ENCODE peak calls at places on chromosomes 2 and 18, in six cellular contexts. E is GM23248, O is HCT116, V is SK-N-SH, K is PC-3, N is MM.1S. Z is an unnamed sample.
A peak's percentile ranks its signal among the peaks of the same experiment; 100 is the strongest.

GRCh38 chr2:134118279-134119116 is 135.4 kb upstream of the MGAT5 start:
- DNase-seq in E (peak; percentile 97), V (peak; percentile 79), O (peak; percentile 84), K (peak; percentile 94), N (peak; percentile 93), Z (peak; percentile 85)

GRCh38 chr2:216936954-216937357 is 77.1 kb upstream of the TNP1 start:
- DNase-seq in V (no peak), E (peak; percentile 48), O (no peak), N (no peak), K (no peak), Z (no peak)

GRCh38 chr2:128603411-128603924 is 284.8 kb upstream of the HS6ST1 start:
- DNase-seq in N (no peak), O (no peak), V (no peak), E (no peak), K (no peak), Z (no peak)

GRCh38 chr2:168241746-168242145 is 5.6 kb downstream of the STK39 start:
- DNase-seq in V (no peak), O (no peak), K (no peak), E (no peak), N (no peak), Z (no peak)

GRCh38 chr2:121810959-121811853 is 55.8 kb downstream of the TSN start:
- DNase-seq in O (peak; percentile 35), E (peak; percentile 84), N (peak; percentile 54), V (peak; percentile 76), K (peak; percentile 79), Z (peak; percentile 88)

GRCh38 chr18:50356036-50356945 is 18.6 kb upstream of the SKA1 start:
- DNase-seq in V (no peak), K (no peak), N (no peak), E (peak; percentile 46), O (peak; percentile 28), Z (no peak)

GRCh38 chr2:113202305-113203216 is 28.8 kb downstream of the PSD4 start:
- DNase-seq in V (no peak), N (no peak), K (no peak), E (no peak), O (no peak), Z (peak; percentile 57)

GRCh38 chr2:56749152-56749752 is 565.5 kb downstream of the CCDC85A start:
- DNase-seq in N (peak; percentile 35), E (peak; percentile 58), O (peak; percentile 21), K (peak; percentile 68), V (no peak), Z (peak; percentile 34)

GRCh38 chr2:233119806-233120205 is 59.7 kb downstream of the INPP5D start:
- DNase-seq in O (no peak), V (no peak), N (no peak), K (no peak), E (no peak), Z (no peak)

GRCh38 chr18:48891721-48892120 is 59.0 kb downstream of the SMAD7 start:
- DNase-seq in E (no peak), K (no peak), O (no peak), V (no peak), N (no peak), Z (no peak)

GRCh38 chr18:48887905-48888531 is 62.7 kb downstream of the SMAD7 start:
- DNase-seq in V (no peak), E (no peak), O (no peak), N (no peak), K (no peak), Z (peak; percentile 31)

GRCh38 chr18:48889115-48889941 is 61.4 kb downstream of the SMAD7 start:
- DNase-seq in V (peak; percentile 57), K (no peak), E (no peak), O (no peak), N (no peak), Z (peak; percentile 75)

GRCh38 chr18:48888681-48889080 is 62.1 kb downstream of the SMAD7 start:
- DNase-seq in V (no peak), E (no peak), K (no peak), N (no peak), O (no peak), Z (no peak)

GRCh38 chr18:48889981-48890735 is 60.6 kb downstream of the SMAD7 start:
- DNase-seq in O (no peak), E (no peak), V (no peak), K (no peak), N (no peak), Z (no peak)
- H3K9ac ChIP-seq in O (no peak overlapping the region), E (no peak overlapping the region), V (no peak overlapping the region), K (no peak overlapping the region), N (no peak overlapping the region), Z (no peak overlapping the region)

GRCh38 chr2:149330127-149331022 is at the start of gene LYPD6:
- DNase-seq in K (peak; percentile 87), V (peak; percentile 96), O (peak; percentile 38), N (peak; percentile 84), E (peak; percentile 90), Z (peak; percentile 92)

GRCh38 chr2:149332364-149332763 is 2.0 kb downstream of the LYPD6 start:
- DNase-seq in O (no peak), E (no peak), K (no peak), V (no peak), N (no peak), Z (no peak)

GRCh38 chr2:149331023-149331400 is 625 bp downstream of the LYPD6 start:
- DNase-seq in K (no peak), N (no peak), O (no peak), E (peak; percentile 34), V (no peak), Z (peak; percentile 13)

GRCh38 chr2:149329470-149330126 is 789 bp upstream of the LYPD6 start:
- DNase-seq in O (peak; percentile 53), V (peak; percentile 83), K (peak; percentile 71), N (peak; percentile 13), E (peak; percentile 73), Z (peak; percentile 79)

DNA sequence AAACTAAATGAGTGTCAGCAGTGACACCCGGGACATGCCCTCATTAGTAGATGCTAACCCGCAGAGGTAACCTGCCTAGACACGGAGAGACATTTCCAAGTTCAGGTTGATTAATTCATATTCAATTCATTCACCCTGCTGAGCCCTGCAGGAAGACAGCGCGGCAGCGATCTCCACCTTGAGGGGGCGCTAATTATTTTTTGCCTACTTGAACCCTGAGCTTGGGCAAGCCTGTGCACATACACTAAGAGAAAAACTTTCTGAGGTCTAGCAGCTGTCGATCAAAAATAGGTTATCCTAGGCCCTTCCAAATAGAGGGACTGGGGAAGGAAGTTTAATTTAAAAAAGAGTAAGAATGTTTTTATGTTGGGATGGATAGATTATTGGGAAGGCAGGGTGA is 1.3 kb upstream of the LYPD6 start:
- DNase-seq in E (peak; percentile 17), V (peak; percentile 61), N (no peak), O (peak; percentile 16), K (peak; percentile 14), Z (no peak)
- TF ChIP-seq EZH2phosphoT487 in E (no peak), V (no peak), N (no peak), O (no peak), K (no peak), Z (no peak)

GRCh38 chr18:77105680-77106079 is 26.9 kb downstream of the MBP start:
- DNase-seq in N (no peak), O (no peak), V (no peak), E (no peak), K (no peak), Z (no peak)

GRCh38 chr18:77106331-77106730 is 26.3 kb downstream of the MBP start:
- DNase-seq in O (no peak), K (no peak), N (no peak), E (no peak), V (no peak), Z (no peak)

GRCh38 chr18:77108821-77109692 is 23.5 kb downstream of the MBP start:
- DNase-seq in O (no peak), K (no peak), N (no peak), V (no peak), E (no peak), Z (no peak)

GRCh38 chr18:77108001-77108692 is 24.4 kb downstream of the MBP start:
- DNase-seq in O (no peak), E (peak; percentile 89), N (peak; percentile 26), V (no peak), K (no peak), Z (peak; percentile 26)

DNA sequence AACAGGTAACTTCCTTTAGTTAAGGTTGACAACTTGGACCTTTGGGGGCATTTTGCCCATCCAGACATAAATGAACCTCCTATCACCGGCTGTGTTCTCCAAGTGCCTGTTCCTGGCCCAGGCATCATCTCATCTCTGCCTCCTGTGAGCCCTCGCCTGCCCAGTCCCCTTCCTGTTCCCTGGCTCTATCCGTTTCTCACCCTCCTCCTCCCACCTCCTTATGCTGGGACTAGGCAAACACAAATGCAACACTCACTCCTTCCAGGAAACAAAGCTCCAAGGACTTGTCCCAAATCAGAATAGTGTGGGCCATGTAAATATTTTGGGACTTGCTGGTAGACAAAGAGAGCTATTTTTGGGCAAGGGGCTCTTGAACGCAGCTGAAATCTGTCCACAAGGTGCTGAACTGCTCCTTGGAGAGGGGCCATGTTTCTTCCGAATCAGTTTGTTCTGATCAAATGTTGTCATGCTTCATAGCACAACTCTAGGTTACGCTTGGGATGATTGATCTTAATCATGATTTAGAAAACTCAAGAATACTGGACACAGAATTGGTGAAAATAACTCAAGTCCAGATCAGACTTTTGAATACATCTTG is 25.3 kb downstream of the MBP start:
- DNase-seq in V (no peak), N (no peak), O (no peak), K (no peak), E (no peak), Z (no peak)
- H3K9ac ChIP-seq in V (no peak overlapping the region), N (no peak overlapping the region), O (no peak overlapping the region), K (no peak overlapping the region), E (peak overlapping the region; percentile 56), Z (no peak overlapping the region)

GRCh38 chr2:161576421-161576820 is 47.8 kb upstream of the SLC4A10 start:
- DNase-seq in E (peak; percentile 23), K (peak; percentile 13), V (peak; percentile 39), N (no peak), O (peak; percentile 24), Z (peak; percentile 45)
- TF ChIP-seq EZH2phosphoT487 in E (no peak), K (no peak), V (no peak), N (no peak), O (no peak), Z (no peak)

GRCh38 chr2:869357-869871 is 81.2 kb upstream of the SNTG2 start:
- DNase-seq in N (no peak), O (no peak), E (no peak), V (no peak), K (no peak), Z (no peak)

GRCh38 chr2:871175-871727 is 79.4 kb upstream of the SNTG2 start:
- DNase-seq in E (no peak), V (no peak), O (no peak), N (no peak), K (no peak), Z (no peak)

GRCh38 chr2:870426-870825 is 80.2 kb upstream of the SNTG2 start:
- DNase-seq in K (no peak), V (no peak), O (no peak), N (no peak), E (no peak), Z (no peak)

GRCh38 chr2:871926-872680 is 78.5 kb upstream of the SNTG2 start:
- DNase-seq in K (no peak), E (no peak), V (no peak), N (no peak), O (no peak), Z (no peak)

DNA sequence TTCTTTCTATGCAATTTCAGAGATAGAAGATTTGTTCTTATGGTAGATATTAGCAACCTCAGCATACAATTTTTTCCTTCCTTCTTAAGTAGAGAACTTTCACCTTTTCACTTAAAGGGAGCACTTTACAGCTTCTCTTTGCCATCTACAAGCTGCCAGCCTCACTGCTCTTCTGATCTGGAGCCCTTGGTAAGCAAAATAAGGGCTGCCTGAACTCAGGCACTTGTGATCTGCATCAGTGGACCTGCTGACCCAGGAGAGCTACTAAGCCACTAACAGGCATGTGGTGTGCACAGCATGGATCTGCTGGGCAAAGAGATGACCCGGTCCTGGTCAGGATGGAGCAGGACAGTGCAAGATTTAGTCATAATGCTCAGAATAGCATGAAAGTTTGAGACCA is 80.8 kb upstream of the SNTG2 start:
- DNase-seq in K (no peak), O (no peak), E (no peak), V (no peak), N (no peak), Z (no peak)
- H3K9ac ChIP-seq in K (no peak overlapping the region), O (no peak overlapping the region), E (no peak overlapping the region), V (no peak overlapping the region), N (no peak overlapping the region), Z (no peak overlapping the region)

Z was measured in neural progenitor cell.